ENCODE peak calls at places on chromosomes 2 and 18, in seven cellular contexts. D, X, O, J, C, I and R are unnamed samples.

GRCh38 chr2:24821433-24821891 is 28.2 kb downstream of the CENPO start:
- DNase-seq in D (no peak), X (peak; percentile 18), O (no peak), J (no peak), C (no peak), I (no peak), R (peak; percentile 3)

GRCh38 chr2:182228741-182229140 is 198.1 kb downstream of the PDE1A start:
- DNase-seq in D (no peak), X (no peak), O (no peak), J (no peak), C (no peak), I (no peak), R (no peak)

GRCh38 chr2:176876493-176877103 is 336.0 kb upstream of the HNRNPA3 start:
- DNase-seq in D (no peak), X (no peak), O (no peak), J (no peak), C (no peak), I (no peak), R (no peak)

GRCh38 chr18:23539911-23540475 is 36.7 kb downstream of the RMC1 start:
- DNase-seq in D (no peak), X (no peak), O (no peak), J (no peak), C (no peak), I (no peak), R (no peak)

GRCh38 chr2:12412898-12413305 is 303.8 kb upstream of the TRIB2 start:
- DNase-seq in D (no peak), X (no peak), O (no peak), J (no peak), C (no peak), I (no peak), R (no peak)

GRCh38 chr2:220033546-220033945 is 406.1 kb downstream of the SLC4A3 start:
- DNase-seq in D (no peak), X (no peak), O (no peak), J (no peak), C (no peak), I (no peak), R (no peak)

GRCh38 chr2:132877923-132878322 is 207.9 kb upstream of the LYPD1 start:
- DNase-seq in D (no peak), X (no peak), O (no peak), J (no peak), C (no peak), I (no peak), R (no peak)

GRCh38 chr2:231685349-231686191 is 22.8 kb upstream of the PTMA start:
- DNase-seq in D (no peak), X (no peak), O (no peak), J (no peak), C (no peak), I (peak; percentile 57), R (no peak)

GRCh38 chr2:2691419-2691818 is 360.3 kb upstream of the MYT1L start:
- DNase-seq in D (no peak), X (no peak), O (no peak), J (no peak), C (no peak), I (no peak), R (no peak)

GRCh38 chr2:32976409-32977063 is 29.8 kb downstream of the LTBP1 start:
- DNase-seq in D (peak; percentile 53), X (no peak), O (peak; percentile 22), J (no peak), C (no peak), I (no peak), R (no peak)

GRCh38 chr2:143513081-143513480 is 383.9 kb downstream of the ARHGAP15 start:
- DNase-seq in D (no peak), X (no peak), O (no peak), J (peak; percentile 37), C (no peak), I (peak; percentile 43), R (no peak)

GRCh38 chr2:238489431-238489830 is 62.7 kb downstream of the ASB1 start:
- DNase-seq in D (peak; percentile 1), X (peak; percentile 31), O (no peak), J (no peak), C (peak; percentile 74), I (no peak), R (no peak)

GRCh38 chr2:12169721-12170120 is 423.3 kb downstream of the LPIN1 start:
- DNase-seq in D (no peak), X (no peak), O (no peak), J (no peak), C (no peak), I (no peak), R (no peak)

GRCh38 chr2:165305391-165306096 is 66.3 kb downstream of the SCN2A start:
- DNase-seq in D (no peak), X (no peak), O (no peak), J (no peak), C (no peak), I (no peak), R (no peak)

GRCh38 chr18:13201315-13201714 is 17.2 kb upstream of the LDLRAD4 start:
- DNase-seq in D (no peak), X (no peak), O (no peak), J (no peak), C (no peak), I (no peak), R (no peak)

GRCh38 chr2:170012773-170013172 is 165.2 kb upstream of the MYO3B start:
- DNase-seq in D (no peak), X (no peak), O (no peak), J (no peak), C (no peak), I (no peak), R (no peak)
- TF ChIP-seq CTCF in D (no peak), X (no peak), O (no peak), J (peak; percentile 52), C (no peak), I (no peak), R (no peak)

GRCh38 chr18:79682896-79683625 is 3.5 kb downstream of the CTDP1 start:
- DNase-seq in D (no peak), X (no peak), O (no peak), J (no peak), C (no peak), I (no peak), R (no peak)
- TF ChIP-seq CTCF in D (no peak), X (no peak), O (no peak), J (no peak), C (no peak), I (no peak), R (no peak)

DNA sequence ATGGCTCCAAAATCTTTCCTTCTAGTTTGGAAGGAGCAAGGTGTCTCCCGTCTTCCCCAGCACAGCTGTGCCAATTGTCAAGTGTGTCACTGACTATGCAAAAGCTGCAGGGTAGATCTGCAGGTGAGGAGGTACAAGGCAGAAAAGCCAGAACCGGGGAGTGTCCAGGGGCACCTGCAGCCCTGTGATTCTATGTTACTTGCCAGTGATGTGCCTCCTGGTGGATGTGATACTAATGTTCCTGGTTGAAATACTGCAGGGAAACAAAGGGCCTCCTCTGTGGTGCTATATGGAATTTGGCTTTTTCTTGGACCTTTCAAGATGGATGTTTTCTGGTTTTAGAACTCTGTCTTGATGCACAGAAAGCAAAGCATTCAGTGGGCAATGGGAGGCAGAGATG is 80.3 kb downstream of the ST6GAL2 start:
- DNase-seq in D (no peak), X (no peak), O (no peak), J (no peak), C (no peak), I (no peak), R (no peak)
- TF ChIP-seq CTCF in D (no peak), X (no peak), O (no peak), J (no peak), C (no peak), I (no peak), R (no peak)

GRCh38 chr2:14634885-14635871 is 2.7 kb downstream of the LRATD1 start:
- DNase-seq in D (peak; percentile 89), X (peak; percentile 63), O (peak; percentile 87), J (peak; percentile 75), C (peak; percentile 87), I (peak; percentile 77), R (peak; percentile 40)
- TF ChIP-seq CTCF in D (no peak), X (peak; percentile 14), O (no peak), J (no peak), C (no peak), I (no peak), R (peak; percentile 35)

GRCh38 chr2:160278889-160279196 is 78.8 kb upstream of the ITGB6 start:
- DNase-seq in D (no peak), X (no peak), O (no peak), J (no peak), C (no peak), I (no peak), R (no peak)
- TF ChIP-seq CTCF in D (peak; percentile 21), X (peak; percentile 55), O (no peak), J (peak; percentile 25), C (peak; percentile 12), I (no peak), R (peak; percentile 33)

GRCh38 chr18:74598350-74599001 is 806 bp downstream of the ZNF407 start:
- DNase-seq in D (peak; percentile 57), X (peak; percentile 61), O (peak; percentile 64), J (peak; percentile 59), C (peak; percentile 82), I (peak; percentile 45), R (peak; percentile 68)
- TF ChIP-seq CTCF in D (no peak), X (no peak), O (no peak), J (peak; percentile 12), C (peak; percentile 18), I (no peak), R (no peak)

GRCh38 chr18:10682368-10682714 is 156.5 kb downstream of the NAPG start:
- DNase-seq in D (no peak), X (no peak), O (no peak), J (no peak), C (no peak), I (no peak), R (no peak)
- TF ChIP-seq CTCF in D (no peak), X (no peak), O (no peak), J (no peak), C (no peak), I (no peak), R (no peak)

DNA sequence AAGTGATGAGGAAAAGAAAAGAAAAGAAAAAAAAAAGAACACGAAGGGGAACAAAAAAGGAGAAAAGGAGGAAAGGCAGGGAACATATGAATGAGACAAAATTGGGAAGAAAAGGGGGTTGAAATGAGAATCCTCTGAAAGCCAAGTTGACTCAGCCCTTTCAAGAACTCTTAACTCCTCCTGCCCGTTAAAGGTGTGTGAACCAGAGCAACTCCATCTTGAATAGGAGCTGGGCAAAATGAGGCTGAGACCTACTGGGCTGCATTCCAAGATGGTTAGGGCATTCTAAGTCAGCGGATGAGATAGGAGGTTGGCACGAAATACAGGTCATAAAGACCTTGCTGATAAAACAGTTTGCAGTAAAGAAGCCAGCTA is 4.0 kb upstream of the POLE4 start:
- DNase-seq in D (no peak), X (no peak), O (no peak), J (no peak), C (no peak), I (no peak), R (no peak)
- TF ChIP-seq CTCF in D (no peak), X (no peak), O (no peak), J (no peak), C (no peak), I (no peak), R (no peak)